ENCODE peak calls at places on chromosomes 16 and 17, in five cellular contexts. One of them, this sample, is unnamed.

GRCh38 chr16:62700456-62701280 is 664.4 kb upstream of the CDH8 start:
- DNase-seq in dorsolateral prefrontal cortex: no peak
- DNase-seq in NT2/D1: no peak
- DNase-seq in epithelial cell of esophagus: no peak
- DNase-seq in astrocyte of the spinal cord: no peak
- DNase-seq in this sample: no peak

GRCh38 chr16:30009990-30010816 is 624 bp downstream of the DOC2A start:
- DNase-seq in dorsolateral prefrontal cortex: no peak
- DNase-seq in NT2/D1: no peak
- DNase-seq in epithelial cell of esophagus: no peak
- DNase-seq in astrocyte of the spinal cord: no peak
- DNase-seq in this sample: no peak

GRCh38 chr16:85107083-85107482 is 5.2 kb downstream of the CIBAR2 start:
- DNase-seq in dorsolateral prefrontal cortex: no peak
- DNase-seq in NT2/D1: no peak
- DNase-seq in epithelial cell of esophagus: no peak
- DNase-seq in astrocyte of the spinal cord: no peak
- DNase-seq in this sample: no peak

GRCh38 chr17:153851-154250 is 16.5 kb downstream of the SCGB1C2 start:
- DNase-seq in dorsolateral prefrontal cortex: no peak
- DNase-seq in NT2/D1: no peak
- DNase-seq in epithelial cell of esophagus: no peak
- DNase-seq in astrocyte of the spinal cord: no peak
- DNase-seq in this sample: no peak

GRCh38 chr17:60372790-60373483 is 19.0 kb downstream of the USP32 start:
- DNase-seq in dorsolateral prefrontal cortex: no peak
- DNase-seq in NT2/D1: no peak
- DNase-seq in epithelial cell of esophagus: peak
- DNase-seq in astrocyte of the spinal cord: peak
- DNase-seq in this sample: peak

GRCh38 chr16:13939821-13940220 is 19.9 kb downstream of the ERCC4 start:
- DNase-seq in dorsolateral prefrontal cortex: no peak
- DNase-seq in NT2/D1: no peak
- DNase-seq in epithelial cell of esophagus: peak
- DNase-seq in astrocyte of the spinal cord: no peak
- DNase-seq in this sample: peak

GRCh38 chr16:89320717-89321501 is 103.4 kb downstream of the ZNF778 start:
- DNase-seq in dorsolateral prefrontal cortex: peak
- DNase-seq in NT2/D1: no peak
- DNase-seq in epithelial cell of esophagus: peak
- DNase-seq in astrocyte of the spinal cord: peak
- DNase-seq in this sample: peak

GRCh38 chr17:49914096-49914490 is 54.9 kb upstream of the DLX4 start:
- DNase-seq in dorsolateral prefrontal cortex: no peak
- DNase-seq in NT2/D1: no peak
- DNase-seq in epithelial cell of esophagus: no peak
- DNase-seq in astrocyte of the spinal cord: no peak
- DNase-seq in this sample: no peak

GRCh38 chr16:12159028-12159427 is 182.5 kb downstream of the SNX29 start:
- DNase-seq in dorsolateral prefrontal cortex: no peak
- DNase-seq in NT2/D1: no peak
- DNase-seq in epithelial cell of esophagus: no peak
- DNase-seq in astrocyte of the spinal cord: no peak
- DNase-seq in this sample: peak

GRCh38 chr16:48434653-48435318 is 49.6 kb upstream of the SIAH1 start:
- DNase-seq in dorsolateral prefrontal cortex: no peak
- DNase-seq in NT2/D1: no peak
- DNase-seq in epithelial cell of esophagus: no peak
- DNase-seq in astrocyte of the spinal cord: peak
- DNase-seq in this sample: peak

GRCh38 chr16:50318796-50319578 is 49.8 kb downstream of the BRD7 start:
- DNase-seq in dorsolateral prefrontal cortex: no peak
- DNase-seq in NT2/D1: no peak
- DNase-seq in epithelial cell of esophagus: peak
- DNase-seq in astrocyte of the spinal cord: no peak
- DNase-seq in this sample: no peak

GRCh38 chr16:55367301-55367745 is 43.3 kb downstream of the IRX6 start:
- DNase-seq in dorsolateral prefrontal cortex: no peak
- DNase-seq in NT2/D1: no peak
- DNase-seq in epithelial cell of esophagus: no peak
- DNase-seq in astrocyte of the spinal cord: no peak
- DNase-seq in this sample: peak

GRCh38 chr16:84115919-84116719 is 623 bp downstream of the MBTPS1 start:
- DNase-seq in dorsolateral prefrontal cortex: peak
- DNase-seq in NT2/D1: no peak
- DNase-seq in epithelial cell of esophagus: peak
- DNase-seq in astrocyte of the spinal cord: peak
- DNase-seq in this sample: peak

GRCh38 chr17:35614835-35615234 is 27.7 kb downstream of the AP2B1 start:
- DNase-seq in dorsolateral prefrontal cortex: no peak
- DNase-seq in NT2/D1: no peak
- DNase-seq in epithelial cell of esophagus: no peak
- DNase-seq in astrocyte of the spinal cord: no peak
- DNase-seq in this sample: no peak

GRCh38 chr17:81329279-81329926 is 34.3 kb upstream of the SLC38A10 start:
- DNase-seq in dorsolateral prefrontal cortex: no peak
- DNase-seq in NT2/D1: no peak
- DNase-seq in epithelial cell of esophagus: peak
- DNase-seq in astrocyte of the spinal cord: peak
- DNase-seq in this sample: peak

GRCh38 chr17:42991471-42991870 is 6.7 kb upstream of the RPL27 start:
- DNase-seq in dorsolateral prefrontal cortex: no peak
- DNase-seq in NT2/D1: no peak
- DNase-seq in epithelial cell of esophagus: no peak
- DNase-seq in astrocyte of the spinal cord: no peak
- DNase-seq in this sample: no peak

GRCh38 chr16:22641030-22641671 is 130.5 kb downstream of the NPIPB5 start:
- DNase-seq in dorsolateral prefrontal cortex: no peak
- DNase-seq in NT2/D1: peak
- DNase-seq in epithelial cell of esophagus: peak
- DNase-seq in astrocyte of the spinal cord: peak
- DNase-seq in this sample: peak

GRCh38 chr17:42180922-42181850 is at the start of gene KCNH4:
- DNase-seq in dorsolateral prefrontal cortex: peak
- DNase-seq in NT2/D1: no peak
- DNase-seq in epithelial cell of esophagus: peak
- DNase-seq in astrocyte of the spinal cord: peak
- DNase-seq in this sample: peak

GRCh38 chr17:32588982-32589381 is 102.2 kb downstream of the CDK5R1 start:
- DNase-seq in dorsolateral prefrontal cortex: no peak
- DNase-seq in NT2/D1: peak
- DNase-seq in epithelial cell of esophagus: peak
- DNase-seq in astrocyte of the spinal cord: no peak
- DNase-seq in this sample: peak

GRCh38 chr16:11135167-11135973 is 120.6 kb downstream of the SOCS1 start:
- DNase-seq in dorsolateral prefrontal cortex: no peak
- DNase-seq in NT2/D1: no peak
- DNase-seq in epithelial cell of esophagus: peak
- DNase-seq in astrocyte of the spinal cord: no peak
- DNase-seq in this sample: peak

GRCh38 chr17:20092292-20092867 is 83.2 kb downstream of the SPECC1 start:
- DNase-seq in dorsolateral prefrontal cortex: no peak
- DNase-seq in NT2/D1: no peak
- DNase-seq in epithelial cell of esophagus: peak
- DNase-seq in astrocyte of the spinal cord: peak
- DNase-seq in this sample: no peak

GRCh38 chr16:49000594-49000993 is 281.0 kb downstream of the CBLN1 start:
- DNase-seq in dorsolateral prefrontal cortex: no peak
- DNase-seq in NT2/D1: no peak
- DNase-seq in epithelial cell of esophagus: peak
- DNase-seq in astrocyte of the spinal cord: no peak
- DNase-seq in this sample: no peak

GRCh38 chr17:64041912-64042311 is 21.5 kb upstream of the ICAM2 start:
- DNase-seq in dorsolateral prefrontal cortex: no peak
- DNase-seq in NT2/D1: no peak
- DNase-seq in epithelial cell of esophagus: no peak
- DNase-seq in astrocyte of the spinal cord: no peak
- DNase-seq in this sample: no peak

GRCh38 chr16:51636913-51637743 is 486.1 kb upstream of the SALL1 start:
- DNase-seq in dorsolateral prefrontal cortex: no peak
- DNase-seq in NT2/D1: peak
- DNase-seq in epithelial cell of esophagus: peak
- DNase-seq in astrocyte of the spinal cord: no peak
- DNase-seq in this sample: peak

GRCh38 chr17:11644265-11645212 is 46.3 kb downstream of the DNAH9 start:
- DNase-seq in dorsolateral prefrontal cortex: peak
- DNase-seq in NT2/D1: peak
- DNase-seq in epithelial cell of esophagus: peak
- DNase-seq in astrocyte of the spinal cord: peak
- DNase-seq in this sample: peak

GRCh38 chr17:38353084-38353604 is 1.5 kb downstream of the SOCS7 start:
- DNase-seq in dorsolateral prefrontal cortex: no peak
- DNase-seq in NT2/D1: no peak
- DNase-seq in epithelial cell of esophagus: no peak
- DNase-seq in astrocyte of the spinal cord: no peak
- DNase-seq in this sample: no peak

GRCh38 chr17:38355256-38355655 is 3.6 kb downstream of the SOCS7 start:
- DNase-seq in dorsolateral prefrontal cortex: no peak
- DNase-seq in NT2/D1: no peak
- DNase-seq in epithelial cell of esophagus: no peak
- DNase-seq in astrocyte of the spinal cord: no peak
- DNase-seq in this sample: no peak

GRCh38 chr17:38352245-38353083 is 820 bp downstream of the SOCS7 start:
- DNase-seq in dorsolateral prefrontal cortex: no peak
- DNase-seq in NT2/D1: no peak
- DNase-seq in epithelial cell of esophagus: peak
- DNase-seq in astrocyte of the spinal cord: peak
- DNase-seq in this sample: peak

GRCh38 chr17:38353668-38354067 is 2.0 kb downstream of the SOCS7 start:
- DNase-seq in dorsolateral prefrontal cortex: no peak
- DNase-seq in NT2/D1: no peak
- DNase-seq in epithelial cell of esophagus: no peak
- DNase-seq in astrocyte of the spinal cord: no peak
- DNase-seq in this sample: no peak

DNA sequence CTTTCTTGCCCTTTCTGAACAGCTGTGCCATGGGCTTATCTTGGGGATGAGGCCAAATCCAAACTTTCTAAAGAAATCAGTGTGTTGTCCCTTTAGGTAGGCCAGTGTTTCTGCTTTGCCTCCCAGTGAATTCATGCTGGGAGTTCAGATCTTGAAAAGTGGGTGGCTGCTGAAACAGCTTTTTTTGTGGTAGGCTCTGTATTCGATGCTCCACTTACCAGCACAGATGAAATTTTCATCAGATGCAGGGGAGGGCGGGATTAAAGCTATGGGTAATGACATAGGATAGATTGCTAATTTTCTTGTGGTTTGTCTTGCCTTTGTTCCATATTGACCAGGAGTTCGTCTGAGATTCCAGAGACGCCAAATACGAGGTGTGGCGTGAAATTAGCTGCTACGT is 2.8 kb downstream of the SOCS7 start:
- DNase-seq in dorsolateral prefrontal cortex: no peak
- DNase-seq in NT2/D1: no peak
- DNase-seq in epithelial cell of esophagus: no peak
- DNase-seq in astrocyte of the spinal cord: no peak
- DNase-seq in this sample: no peak
- H3K4me3 ChIP-seq in dorsolateral prefrontal cortex: peak
- H3K4me3 ChIP-seq in NT2/D1: no peak
- H3K4me3 ChIP-seq in epithelial cell of esophagus: no peak
- H3K4me3 ChIP-seq in astrocyte of the spinal cord: no peak
- H3K4me3 ChIP-seq in this sample: peak

DNA sequence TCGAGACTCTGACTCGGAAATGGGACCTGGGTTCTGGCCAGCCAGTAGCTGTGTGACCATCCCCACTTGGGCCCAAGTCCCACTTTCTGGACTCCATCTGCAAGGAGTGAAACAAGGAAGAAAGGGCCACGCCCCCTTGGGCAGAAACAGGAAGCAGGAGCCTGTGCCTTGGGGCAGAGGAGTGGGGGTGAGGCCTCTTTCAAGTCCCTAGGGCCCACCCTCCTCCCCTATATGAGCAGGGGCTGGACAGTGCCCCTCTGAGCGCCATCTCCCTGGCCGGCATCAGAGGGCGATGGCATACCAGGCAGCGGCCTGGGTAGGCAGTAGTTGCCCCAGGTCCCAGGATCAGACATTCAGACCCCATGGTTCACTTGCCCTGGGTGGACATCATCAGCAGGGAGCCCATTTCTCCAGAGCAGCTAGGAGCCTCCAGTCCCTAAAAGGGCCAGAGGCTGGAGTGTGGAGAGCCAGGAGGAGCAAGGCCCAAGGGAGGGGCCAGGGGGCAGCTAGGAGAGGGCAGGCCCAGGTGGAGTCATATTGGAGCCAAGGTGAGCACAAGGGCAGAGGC is 7.1 kb downstream of the BCAR1 start:
- DNase-seq in dorsolateral prefrontal cortex: peak
- DNase-seq in NT2/D1: no peak
- DNase-seq in epithelial cell of esophagus: no peak
- DNase-seq in astrocyte of the spinal cord: peak
- DNase-seq in this sample: peak
- H3K4me3 ChIP-seq in dorsolateral prefrontal cortex: no peak
- H3K4me3 ChIP-seq in NT2/D1: no peak
- H3K4me3 ChIP-seq in epithelial cell of esophagus: no peak
- H3K4me3 ChIP-seq in astrocyte of the spinal cord: no peak
- H3K4me3 ChIP-seq in this sample: peak

GRCh38 chr16:58695368-58695767 is 10.8 kb upstream of the SLC38A7 start:
- DNase-seq in dorsolateral prefrontal cortex: no peak
- DNase-seq in NT2/D1: no peak
- DNase-seq in epithelial cell of esophagus: no peak
- DNase-seq in astrocyte of the spinal cord: no peak
- DNase-seq in this sample: no peak
- H3K4me3 ChIP-seq in dorsolateral prefrontal cortex: no peak
- H3K4me3 ChIP-seq in NT2/D1: no peak
- H3K4me3 ChIP-seq in epithelial cell of esophagus: no peak
- H3K4me3 ChIP-seq in astrocyte of the spinal cord: no peak
- H3K4me3 ChIP-seq in this sample: no peak

GRCh38 chr16:21611546-21612384 is 12.4 kb downstream of the METTL9 start:
- DNase-seq in dorsolateral prefrontal cortex: no peak
- DNase-seq in NT2/D1: no peak
- DNase-seq in epithelial cell of esophagus: peak
- DNase-seq in astrocyte of the spinal cord: no peak
- DNase-seq in this sample: no peak

GRCh38 chr16:21611178-21611545 is 11.8 kb downstream of the METTL9 start:
- DNase-seq in dorsolateral prefrontal cortex: no peak
- DNase-seq in NT2/D1: no peak
- DNase-seq in epithelial cell of esophagus: peak
- DNase-seq in astrocyte of the spinal cord: no peak
- DNase-seq in this sample: peak

GRCh38 chr16:21618261-21618660 is 18.9 kb downstream of the METTL9 start:
- DNase-seq in dorsolateral prefrontal cortex: no peak
- DNase-seq in NT2/D1: no peak
- DNase-seq in epithelial cell of esophagus: no peak
- DNase-seq in astrocyte of the spinal cord: no peak
- DNase-seq in this sample: no peak

GRCh38 chr16:21613361-21613760 is 14.0 kb downstream of the METTL9 start:
- DNase-seq in dorsolateral prefrontal cortex: no peak
- DNase-seq in NT2/D1: no peak
- DNase-seq in epithelial cell of esophagus: no peak
- DNase-seq in astrocyte of the spinal cord: no peak
- DNase-seq in this sample: no peak

DNA sequence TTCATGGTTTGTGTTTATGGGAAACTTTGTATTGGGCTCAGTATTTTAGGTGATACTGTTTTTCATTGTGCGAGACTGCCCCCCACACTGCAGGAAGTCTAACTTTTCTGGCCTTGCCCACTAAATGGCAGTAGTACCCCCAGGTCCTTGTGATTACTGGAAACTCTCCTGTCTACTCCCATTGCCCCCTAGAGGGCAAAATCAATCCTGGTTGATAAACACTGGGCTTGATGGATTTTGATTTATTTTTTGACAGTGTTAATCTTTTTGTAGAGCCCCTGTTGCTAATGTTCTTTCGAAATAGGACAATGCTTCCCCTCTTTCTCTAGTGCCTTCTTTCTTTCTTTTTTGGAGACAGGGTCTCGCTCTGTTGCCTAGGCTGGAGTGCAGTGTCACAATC is 15.5 kb downstream of the METTL9 start:
- DNase-seq in dorsolateral prefrontal cortex: no peak
- DNase-seq in NT2/D1: no peak
- DNase-seq in epithelial cell of esophagus: no peak
- DNase-seq in astrocyte of the spinal cord: no peak
- DNase-seq in this sample: no peak
- H3K4me3 ChIP-seq in dorsolateral prefrontal cortex: no peak
- H3K4me3 ChIP-seq in NT2/D1: no peak
- H3K4me3 ChIP-seq in epithelial cell of esophagus: no peak
- H3K4me3 ChIP-seq in astrocyte of the spinal cord: no peak
- H3K4me3 ChIP-seq in this sample: no peak